ENCODE peak calls at places on chromosomes 2 and 18, in seven cellular contexts. O is ovary; Q is NCI-H1092 treated with DMSO at 0.1 percent for 48 hours; V is NCI-H774; E is CD4-positive, alpha-beta T cell; C is NCI-H1105; M is foreskin melanocyte. B is an unnamed sample.

GRCh38 chr18:77366725-77367641 is 117.3 kb downstream of the GALR1 start:
- DNase-seq in O (peak; percentile 35), Q (peak; percentile 89), V (peak; percentile 91), E (no peak), C (no peak), M (peak; percentile 68), B (peak; percentile 24)

GRCh38 chr2:195610708-195611107 is 46.3 kb upstream of the SLC39A10 start:
- DNase-seq in O (no peak), Q (no peak), V (no peak), E (no peak), C (no peak), M (no peak), B (no peak)

GRCh38 chr2:14628906-14629305 is 3.6 kb upstream of the LRATD1 start:
- DNase-seq in O (no peak), Q (no peak), V (no peak), E (no peak), C (no peak), M (no peak), B (no peak)

GRCh38 chr2:109666466-109666865 is 52.3 kb downstream of the SOWAHC start:
- DNase-seq in O (no peak), Q (no peak), V (no peak), E (no peak), C (no peak), M (no peak), B (no peak)

GRCh38 chr2:161745866-161746614 is 121.8 kb downstream of the SLC4A10 start:
- DNase-seq in O (no peak), Q (no peak), V (no peak), E (no peak), C (no peak), M (no peak), B (no peak)

GRCh38 chr18:42568773-42569172 is 546.7 kb downstream of the RIT2 start:
- DNase-seq in O (no peak), Q (no peak), V (no peak), E (no peak), C (no peak), M (no peak), B (no peak)

GRCh38 chr2:8537572-8538155 is 144.2 kb upstream of the ID2 start:
- DNase-seq in O (no peak), Q (no peak), V (no peak), E (no peak), C (no peak), M (no peak), B (no peak)

GRCh38 chr2:120546077-120546864 is 189.4 kb upstream of the GLI2 start:
- DNase-seq in O (no peak), Q (no peak), V (no peak), E (no peak), C (no peak), M (peak; percentile 40), B (peak; percentile 19)

GRCh38 chr2:222730346-222731065 is 59.0 kb downstream of the MOGAT1 start:
- DNase-seq in O (no peak), Q (no peak), V (no peak), E (no peak), C (no peak), M (no peak), B (no peak)

GRCh38 chr18:56221195-56222065 is 417.0 kb downstream of the TXNL1 start:
- DNase-seq in O (no peak), Q (no peak), V (no peak), E (no peak), C (no peak), M (no peak), B (no peak)

GRCh38 chr2:55165567-55165966 is 66.5 kb downstream of the CLHC1 start:
- DNase-seq in O (no peak), Q (no peak), V (no peak), E (no peak), C (no peak), M (no peak), B (no peak)

GRCh38 chr2:20378891-20379519 is 28.4 kb upstream of the PUM2 start:
- DNase-seq in O (peak; percentile 95), Q (peak; percentile 43), V (peak; percentile 14), E (no peak), C (no peak), M (peak; percentile 69), B (peak; percentile 38)

GRCh38 chr2:64750001-64750816 is 96.5 kb upstream of the SERTAD2 start:
- DNase-seq in O (peak; percentile 62), Q (no peak), V (no peak), E (peak; percentile 47), C (no peak), M (no peak), B (peak; percentile 21)

GRCh38 chr2:136008205-136008865 is 22.9 kb upstream of the DARS1 start:
- DNase-seq in O (no peak), Q (no peak), V (no peak), E (peak; percentile 55), C (no peak), M (no peak), B (no peak)

GRCh38 chr2:191030521-191031154 is 16.7 kb upstream of the STAT1 start:
- DNase-seq in O (no peak), Q (peak; percentile 46), V (peak; percentile 27), E (no peak), C (peak; percentile 41), M (no peak), B (peak; percentile 62)

B was measured in COLO829.